ENCODE peak calls at places on chromosomes 3 and 15, in five cellular contexts. N is CD8-positive, alpha-beta memory T cell; Z is right atrium auricular region; A is WERI-Rb-1; S is glomerular endothelial cell. M is an unnamed sample.

GRCh38 chr3:19284974-19285373 is 136.7 kb downstream of the KCNH8 start:
- DNase-seq in N (no peak), Z (no peak), A (no peak), S (no peak), M (no peak)

GRCh38 chr3:142022381-142022780 is 127.0 kb downstream of the TFDP2 start:
- DNase-seq in Z (no peak), A (peak), N (no peak), S (no peak), M (no peak)

GRCh38 chr3:29186131-29186599 is 94.7 kb upstream of the RBMS3 start:
- DNase-seq in N (no peak), S (no peak), Z (no peak), A (no peak), M (no peak)

GRCh38 chr3:160675566-160676124 is 1.3 kb upstream of the ARL14 start:
- DNase-seq in S (no peak), Z (no peak), A (no peak), N (no peak), M (no peak)

GRCh38 chr3:53491276-53491675 is 3.1 kb upstream of the CACNA1D start:
- DNase-seq in S (no peak), Z (no peak), N (no peak), A (no peak), M (no peak)

GRCh38 chr3:73520931-73521461 is 103.7 kb downstream of the PDZRN3 start:
- DNase-seq in A (peak), Z (no peak), S (no peak), N (no peak), M (no peak)

GRCh38 chr3:37183375-37183831 is 9.0 kb upstream of the LRRFIP2 start:
- DNase-seq in A (no peak), Z (peak), S (no peak), N (no peak), M (no peak)

GRCh38 chr3:158847466-158847849 is 45.6 kb downstream of the MFSD1 start:
- DNase-seq in A (no peak), N (no peak), Z (no peak), S (no peak), M (no peak)

GRCh38 chr15:96703087-96703486 is 372.6 kb downstream of the NR2F2 start:
- DNase-seq in N (no peak), S (no peak), A (no peak), Z (no peak), M (no peak)

GRCh38 chr3:137642831-137643230 is 121.3 kb upstream of the SOX14 start:
- DNase-seq in A (no peak), Z (no peak), N (no peak), S (no peak), M (no peak)

GRCh38 chr15:57118013-57118799 is 199.8 kb downstream of the TCF12 start:
- DNase-seq in Z (no peak), S (no peak), A (no peak), N (no peak), M (no peak)

GRCh38 chr3:72567976-72568560 is 280.2 kb downstream of the SHQ1 start:
- DNase-seq in A (no peak), S (no peak), N (no peak), Z (no peak), M (no peak)

GRCh38 chr3:100634493-100635272 is 25.3 kb downstream of the ADGRG7 start:
- DNase-seq in A (peak), S (no peak), N (peak), Z (peak), M (no peak)

GRCh38 chr3:184539801-184540440 is 21.7 kb upstream of the EPHB3 start:
- DNase-seq in N (no peak), S (no peak), A (no peak), Z (peak), M (no peak)

GRCh38 chr15:39195988-39196486 is 384.8 kb upstream of the THBS1 start:
- DNase-seq in S (no peak), A (no peak), N (no peak), Z (no peak), M (no peak)